ENCODE peak calls at places on chromosomes 12 and 14, in seven cellular contexts. One of them, this sample, is unnamed.

GRCh38 chr12:22700126-22700525 is 75.2 kb downstream of the ETNK1 start:
- DNase-seq in fibroblast of mammary gland: peak
- DNase-seq in NCI-H1694: no peak
- DNase-seq in NCI-H1105: no peak
- DNase-seq in activated naive CD8-positive, alpha-beta T cell treated with anti-CD3 and anti-CD28 coated beads, Interleukin-2, amount 50 U/mL, for 16 hours: no peak
- DNase-seq in SIG-M5: no peak
- DNase-seq in GM23338: no peak
- DNase-seq in this sample: no peak

GRCh38 chr12:128542844-128543243 is 275.9 kb downstream of the TMEM132C start:
- DNase-seq in NCI-H1694: no peak
- DNase-seq in NCI-H1105: no peak
- DNase-seq in fibroblast of mammary gland: no peak
- DNase-seq in activated naive CD8-positive, alpha-beta T cell treated with anti-CD3 and anti-CD28 coated beads, Interleukin-2, amount 50 U/mL, for 16 hours: no peak
- DNase-seq in SIG-M5: no peak
- DNase-seq in GM23338: no peak
- DNase-seq in this sample: no peak

GRCh38 chr14:90453401-90453951 is 56.6 kb downstream of the CALM1 start:
- DNase-seq in NCI-H1105: no peak
- DNase-seq in fibroblast of mammary gland: no peak
- DNase-seq in SIG-M5: no peak
- DNase-seq in NCI-H1694: peak
- DNase-seq in activated naive CD8-positive, alpha-beta T cell treated with anti-CD3 and anti-CD28 coated beads, Interleukin-2, amount 50 U/mL, for 16 hours: no peak
- DNase-seq in GM23338: no peak
- DNase-seq in this sample: no peak

GRCh38 chr14:68103841-68104240 is 284.3 kb downstream of the RAD51B start:
- DNase-seq in NCI-H1105: no peak
- DNase-seq in GM23338: no peak
- DNase-seq in activated naive CD8-positive, alpha-beta T cell treated with anti-CD3 and anti-CD28 coated beads, Interleukin-2, amount 50 U/mL, for 16 hours: no peak
- DNase-seq in fibroblast of mammary gland: no peak
- DNase-seq in NCI-H1694: no peak
- DNase-seq in SIG-M5: no peak
- DNase-seq in this sample: no peak

GRCh38 chr12:46667547-46667946 is 158.2 kb downstream of the SLC38A4 start:
- DNase-seq in NCI-H1105: no peak
- DNase-seq in NCI-H1694: no peak
- DNase-seq in activated naive CD8-positive, alpha-beta T cell treated with anti-CD3 and anti-CD28 coated beads, Interleukin-2, amount 50 U/mL, for 16 hours: no peak
- DNase-seq in SIG-M5: no peak
- DNase-seq in GM23338: no peak
- DNase-seq in fibroblast of mammary gland: peak
- DNase-seq in this sample: no peak

GRCh38 chr14:76550534-76550933 is 174.6 kb downstream of the ESRRB start:
- DNase-seq in activated naive CD8-positive, alpha-beta T cell treated with anti-CD3 and anti-CD28 coated beads, Interleukin-2, amount 50 U/mL, for 16 hours: no peak
- DNase-seq in SIG-M5: no peak
- DNase-seq in NCI-H1694: no peak
- DNase-seq in fibroblast of mammary gland: peak
- DNase-seq in NCI-H1105: no peak
- DNase-seq in GM23338: no peak
- DNase-seq in this sample: no peak

GRCh38 chr14:69318241-69318640 is 58.3 kb downstream of the GALNT16 start:
- DNase-seq in GM23338: no peak
- DNase-seq in fibroblast of mammary gland: no peak
- DNase-seq in NCI-H1694: no peak
- DNase-seq in activated naive CD8-positive, alpha-beta T cell treated with anti-CD3 and anti-CD28 coated beads, Interleukin-2, amount 50 U/mL, for 16 hours: no peak
- DNase-seq in SIG-M5: no peak
- DNase-seq in NCI-H1105: no peak
- DNase-seq in this sample: no peak

GRCh38 chr14:33689680-33690079 is 261.2 kb downstream of the EGLN3 start:
- DNase-seq in fibroblast of mammary gland: no peak
- DNase-seq in NCI-H1694: no peak
- DNase-seq in NCI-H1105: no peak
- DNase-seq in activated naive CD8-positive, alpha-beta T cell treated with anti-CD3 and anti-CD28 coated beads, Interleukin-2, amount 50 U/mL, for 16 hours: no peak
- DNase-seq in SIG-M5: no peak
- DNase-seq in GM23338: no peak
- DNase-seq in this sample: no peak

GRCh38 chr14:63229330-63230059 is 25.3 kb downstream of the RHOJ start:
- DNase-seq in NCI-H1694: no peak
- DNase-seq in GM23338: no peak
- DNase-seq in fibroblast of mammary gland: no peak
- DNase-seq in activated naive CD8-positive, alpha-beta T cell treated with anti-CD3 and anti-CD28 coated beads, Interleukin-2, amount 50 U/mL, for 16 hours: no peak
- DNase-seq in SIG-M5: no peak
- DNase-seq in NCI-H1105: no peak
- DNase-seq in this sample: no peak

GRCh38 chr12:129927316-129927900 is 23.6 kb upstream of the TMEM132D start:
- DNase-seq in fibroblast of mammary gland: no peak
- DNase-seq in SIG-M5: no peak
- DNase-seq in NCI-H1694: no peak
- DNase-seq in GM23338: no peak
- DNase-seq in NCI-H1105: no peak
- DNase-seq in activated naive CD8-positive, alpha-beta T cell treated with anti-CD3 and anti-CD28 coated beads, Interleukin-2, amount 50 U/mL, for 16 hours: no peak
- DNase-seq in this sample: no peak

GRCh38 chr14:64220466-64220865 is 73.7 kb downstream of the ESR2 start:
- DNase-seq in NCI-H1694: peak
- DNase-seq in SIG-M5: no peak
- DNase-seq in NCI-H1105: no peak
- DNase-seq in GM23338: no peak
- DNase-seq in fibroblast of mammary gland: peak
- DNase-seq in activated naive CD8-positive, alpha-beta T cell treated with anti-CD3 and anti-CD28 coated beads, Interleukin-2, amount 50 U/mL, for 16 hours: no peak
- DNase-seq in this sample: no peak